ENCODE peak calls at places on chromosomes 7 and 10, in five cellular contexts. One of them, this sample, is unnamed. For H3K9me3, the result is how much of the 10 kb centered on the place peaks cover.

GRCh38 chr7:93327006-93327633 is 95.0 kb downstream of the VPS50 start:
- DNase-seq in astrocyte: peak
- DNase-seq in RWPE2: no peak
- DNase-seq in neural progenitor cell: no peak
- DNase-seq in HAP-1: no peak
- DNase-seq in this sample: peak

GRCh38 chr10:60576130-60577069 is 186.7 kb upstream of the ANK3 start:
- DNase-seq in neural progenitor cell: no peak
- DNase-seq in RWPE2: no peak
- DNase-seq in astrocyte: no peak
- DNase-seq in HAP-1: no peak
- DNase-seq in this sample: no peak

GRCh38 chr7:128164061-128164954 is 76.8 kb upstream of the LEP start:
- DNase-seq in neural progenitor cell: no peak
- DNase-seq in RWPE2: peak
- DNase-seq in HAP-1: no peak
- DNase-seq in astrocyte: peak
- DNase-seq in this sample: peak

GRCh38 chr7:30920584-30921539 is 9.2 kb downstream of the AQP1 start:
- DNase-seq in astrocyte: peak
- DNase-seq in HAP-1: no peak
- DNase-seq in RWPE2: peak
- DNase-seq in neural progenitor cell: no peak
- DNase-seq in this sample: peak

GRCh38 chr7:39096220-39096619 is 118.5 kb downstream of the POU6F2 start:
- DNase-seq in astrocyte: no peak
- DNase-seq in RWPE2: no peak
- DNase-seq in HAP-1: no peak
- DNase-seq in neural progenitor cell: no peak
- DNase-seq in this sample: no peak

GRCh38 chr10:72133517-72133916 is 45.2 kb upstream of the SPOCK2 start:
- DNase-seq in astrocyte: peak
- DNase-seq in neural progenitor cell: no peak
- DNase-seq in HAP-1: no peak
- DNase-seq in RWPE2: no peak
- DNase-seq in this sample: no peak

GRCh38 chr7:130695840-130696239 is 9.5 kb upstream of the TSGA13 start:
- DNase-seq in HAP-1: no peak
- DNase-seq in astrocyte: peak
- DNase-seq in RWPE2: no peak
- DNase-seq in neural progenitor cell: peak
- DNase-seq in this sample: no peak

GRCh38 chr7:43785425-43785824 is 26.9 kb downstream of the BLVRA start:
- DNase-seq in RWPE2: no peak
- DNase-seq in HAP-1: no peak
- DNase-seq in neural progenitor cell: no peak
- DNase-seq in astrocyte: peak
- DNase-seq in this sample: peak

GRCh38 chr7:92527300-92528187 is 776 bp downstream of the PEX1 start:
- DNase-seq in RWPE2: peak
- DNase-seq in neural progenitor cell: peak
- DNase-seq in HAP-1: peak
- DNase-seq in astrocyte: peak
- DNase-seq in this sample: peak

GRCh38 chr10:100364147-100364546 is 17.1 kb downstream of the SCD start:
- DNase-seq in HAP-1: no peak
- DNase-seq in astrocyte: peak
- DNase-seq in neural progenitor cell: no peak
- DNase-seq in RWPE2: no peak
- DNase-seq in this sample: no peak

GRCh38 chr7:108460964-108461363 is 4.7 kb upstream of the NRCAM start:
- DNase-seq in astrocyte: peak
- DNase-seq in neural progenitor cell: no peak
- DNase-seq in HAP-1: no peak
- DNase-seq in RWPE2: no peak
- DNase-seq in this sample: no peak

GRCh38 chr7:129780257-129781127 is 169.0 kb downstream of the NRF1 start:
- DNase-seq in RWPE2: peak
- DNase-seq in HAP-1: peak
- DNase-seq in astrocyte: no peak
- DNase-seq in neural progenitor cell: peak
- DNase-seq in this sample: peak

GRCh38 chr7:82443801-82444219 is 233 bp upstream of the CACNA2D1 start:
- DNase-seq in astrocyte: peak
- DNase-seq in HAP-1: peak
- DNase-seq in neural progenitor cell: peak
- DNase-seq in RWPE2: no peak
- DNase-seq in this sample: peak

GRCh38 chr7:40850017-40850416 is 715.2 kb downstream of the SUGCT start:
- DNase-seq in HAP-1: no peak
- DNase-seq in RWPE2: no peak
- DNase-seq in neural progenitor cell: no peak
- DNase-seq in astrocyte: peak
- DNase-seq in this sample: peak

GRCh38 chr7:493661-494251 is 25.9 kb downstream of the PDGFA start:
- DNase-seq in neural progenitor cell: no peak
- DNase-seq in astrocyte: no peak
- DNase-seq in RWPE2: peak
- DNase-seq in HAP-1: no peak
- DNase-seq in this sample: no peak

GRCh38 chr10:90424730-90425129 is 433.1 kb downstream of the HTR7 start:
- DNase-seq in HAP-1: no peak
- DNase-seq in neural progenitor cell: no peak
- DNase-seq in RWPE2: no peak
- DNase-seq in astrocyte: peak
- DNase-seq in this sample: no peak

GRCh38 chr7:31518766-31519165 is 4.9 kb downstream of the ITPRID1 start:
- DNase-seq in HAP-1: no peak
- DNase-seq in astrocyte: no peak
- DNase-seq in neural progenitor cell: no peak
- DNase-seq in RWPE2: no peak
- DNase-seq in this sample: no peak

GRCh38 chr10:43121444-43121843 is 16.8 kb upstream of the CSGALNACT2 start:
- DNase-seq in RWPE2: no peak
- DNase-seq in HAP-1: no peak
- DNase-seq in astrocyte: no peak
- DNase-seq in neural progenitor cell: no peak
- DNase-seq in this sample: no peak

GRCh38 chr10:78348416-78349164 is 314.9 kb downstream of the RPS24 start:
- DNase-seq in neural progenitor cell: no peak
- DNase-seq in astrocyte: no peak
- DNase-seq in RWPE2: peak
- DNase-seq in HAP-1: no peak
- DNase-seq in this sample: no peak

GRCh38 chr10:50470798-50471582 is 152.8 kb downstream of the SGMS1 start:
- DNase-seq in RWPE2: no peak
- DNase-seq in neural progenitor cell: no peak
- DNase-seq in astrocyte: peak
- DNase-seq in HAP-1: no peak
- DNase-seq in this sample: no peak

GRCh38 chr7:100674441-100675407 is 1.2 kb downstream of the GNB2 start:
- DNase-seq in neural progenitor cell: peak
- DNase-seq in HAP-1: peak
- DNase-seq in astrocyte: no peak
- DNase-seq in RWPE2: no peak
- DNase-seq in this sample: no peak

GRCh38 chr7:123598657-123599056 is 3.0 kb upstream of the ASB15 start:
- DNase-seq in RWPE2: no peak
- DNase-seq in HAP-1: no peak
- DNase-seq in astrocyte: no peak
- DNase-seq in neural progenitor cell: no peak
- DNase-seq in this sample: no peak

GRCh38 chr7:117036836-117037235 is 83.5 kb downstream of the ST7 start:
- DNase-seq in astrocyte: no peak
- DNase-seq in neural progenitor cell: no peak
- DNase-seq in RWPE2: no peak
- DNase-seq in HAP-1: no peak
- DNase-seq in this sample: no peak

GRCh38 chr10:125201108-125201524 is 40.8 kb upstream of the CTBP2 start:
- DNase-seq in HAP-1: no peak
- DNase-seq in astrocyte: peak
- DNase-seq in neural progenitor cell: no peak
- DNase-seq in RWPE2: no peak
- DNase-seq in this sample: no peak

GRCh38 chr10:125107166-125107949 is 53.0 kb downstream of the CTBP2 start:
- DNase-seq in HAP-1: no peak
- DNase-seq in neural progenitor cell: no peak
- DNase-seq in astrocyte: no peak
- DNase-seq in RWPE2: no peak
- DNase-seq in this sample: no peak

GRCh38 chr7:34727464-34727995 is 69.5 kb downstream of the NPSR1 start:
- DNase-seq in HAP-1: no peak
- DNase-seq in astrocyte: no peak
- DNase-seq in neural progenitor cell: no peak
- DNase-seq in RWPE2: no peak
- DNase-seq in this sample: no peak

GRCh38 chr7:36119005-36119711 is 33.9 kb upstream of the EEPD1 start:
- DNase-seq in neural progenitor cell: no peak
- DNase-seq in astrocyte: peak
- DNase-seq in HAP-1: peak
- DNase-seq in RWPE2: no peak
- DNase-seq in this sample: peak

GRCh38 chr7:127366680-127367079 is 25.8 kb downstream of the ZNF800 start:
- DNase-seq in neural progenitor cell: no peak
- DNase-seq in RWPE2: no peak
- DNase-seq in HAP-1: no peak
- DNase-seq in astrocyte: no peak
- DNase-seq in this sample: no peak

GRCh38 chr7:142482899-142483658 is 225.2 kb upstream of the PRSS58 start:
- DNase-seq in HAP-1: peak
- DNase-seq in RWPE2: no peak
- DNase-seq in neural progenitor cell: peak
- DNase-seq in astrocyte: no peak
- DNase-seq in this sample: peak

GRCh38 chr10:38054361-38054797 is 39.8 kb upstream of the ZNF37A start:
- DNase-seq in HAP-1: no peak
- DNase-seq in RWPE2: no peak
- DNase-seq in neural progenitor cell: no peak
- DNase-seq in astrocyte: peak
- DNase-seq in this sample: no peak
- H3K9me3 ChIP-seq in HAP-1: under half
- H3K9me3 ChIP-seq in RWPE2: under half
- H3K9me3 ChIP-seq in neural progenitor cell: half or more
- H3K9me3 ChIP-seq in astrocyte: under half
- H3K9me3 ChIP-seq in this sample: under half

GRCh38 chr7:63031838-63032436 is 966.7 kb upstream of the ZNF722 start:
- DNase-seq in astrocyte: no peak
- DNase-seq in RWPE2: no peak
- DNase-seq in HAP-1: no peak
- DNase-seq in neural progenitor cell: no peak
- DNase-seq in this sample: no peak
- H3K9me3 ChIP-seq in astrocyte: under half
- H3K9me3 ChIP-seq in RWPE2: under half
- H3K9me3 ChIP-seq in HAP-1: under half
- H3K9me3 ChIP-seq in neural progenitor cell: half or more
- H3K9me3 ChIP-seq in this sample: under half

GRCh38 chr7:158024351-158024715 is 563.3 kb downstream of the PTPRN2 start:
- DNase-seq in neural progenitor cell: no peak
- DNase-seq in HAP-1: no peak
- DNase-seq in astrocyte: no peak
- DNase-seq in RWPE2: no peak
- DNase-seq in this sample: no peak
- H3K9me3 ChIP-seq in neural progenitor cell: under half
- H3K9me3 ChIP-seq in HAP-1: under half
- H3K9me3 ChIP-seq in astrocyte: under half
- H3K9me3 ChIP-seq in RWPE2: under half
- H3K9me3 ChIP-seq in this sample: under half

GRCh38 chr7:158372400-158373302 is 215.0 kb downstream of the PTPRN2 start:
- DNase-seq in RWPE2: no peak
- DNase-seq in neural progenitor cell: no peak
- DNase-seq in HAP-1: no peak
- DNase-seq in astrocyte: no peak
- DNase-seq in this sample: no peak

GRCh38 chr7:158373761-158374545 is 213.7 kb downstream of the PTPRN2 start:
- DNase-seq in neural progenitor cell: no peak
- DNase-seq in astrocyte: no peak
- DNase-seq in RWPE2: no peak
- DNase-seq in HAP-1: no peak
- DNase-seq in this sample: peak

GRCh38 chr7:158374586-158374985 is 213.0 kb downstream of the PTPRN2 start:
- DNase-seq in astrocyte: no peak
- DNase-seq in neural progenitor cell: no peak
- DNase-seq in HAP-1: no peak
- DNase-seq in RWPE2: no peak
- DNase-seq in this sample: peak

GRCh38 chr7:158377800-158378623 is 209.6 kb downstream of the PTPRN2 start:
- DNase-seq in RWPE2: no peak
- DNase-seq in neural progenitor cell: no peak
- DNase-seq in astrocyte: no peak
- DNase-seq in HAP-1: no peak
- DNase-seq in this sample: no peak

GRCh38 chr7:158375034-158375433 is 212.6 kb downstream of the PTPRN2 start:
- DNase-seq in HAP-1: no peak
- DNase-seq in neural progenitor cell: no peak
- DNase-seq in astrocyte: no peak
- DNase-seq in RWPE2: no peak
- DNase-seq in this sample: no peak
- H3K9me3 ChIP-seq in HAP-1: under half
- H3K9me3 ChIP-seq in neural progenitor cell: under half
- H3K9me3 ChIP-seq in astrocyte: under half
- H3K9me3 ChIP-seq in RWPE2: under half
- H3K9me3 ChIP-seq in this sample: under half

DNA sequence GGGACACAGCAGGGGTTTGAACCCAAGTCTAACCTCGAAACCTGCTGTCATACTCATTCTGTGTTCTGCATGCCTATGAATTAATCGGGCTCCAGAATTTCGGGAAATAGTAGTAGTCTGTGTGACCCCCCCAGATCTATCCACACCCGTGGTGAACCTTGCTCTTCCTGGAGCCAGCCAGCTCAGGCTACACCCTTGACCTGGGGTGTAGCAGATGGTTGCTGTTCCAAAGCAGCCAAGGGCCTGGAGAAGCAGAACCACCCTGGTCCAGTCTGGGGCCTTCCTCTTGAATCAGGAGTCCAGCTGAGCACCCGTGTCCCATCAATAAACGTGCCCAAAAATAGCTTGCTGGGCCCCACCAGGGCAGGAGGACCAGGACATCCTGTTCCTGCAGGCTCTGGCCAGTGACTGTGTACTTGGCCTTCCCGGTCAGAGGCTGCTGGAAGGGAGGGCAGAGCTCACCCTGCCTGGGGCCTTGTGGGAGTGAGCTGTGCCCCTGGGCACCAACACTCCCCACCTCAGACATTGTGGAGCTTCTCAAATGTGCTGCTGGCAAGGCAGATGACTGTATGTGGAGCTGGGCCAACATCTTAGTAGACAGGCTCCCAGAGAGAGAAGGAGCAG is 101.2 kb upstream of the ZNF716 start:
- DNase-seq in HAP-1: no peak
- DNase-seq in neural progenitor cell: no peak
- DNase-seq in astrocyte: no peak
- DNase-seq in RWPE2: no peak
- DNase-seq in this sample: no peak
- H3K9me3 ChIP-seq in HAP-1: under half
- H3K9me3 ChIP-seq in neural progenitor cell: under half
- H3K9me3 ChIP-seq in astrocyte: under half
- H3K9me3 ChIP-seq in RWPE2: under half
- H3K9me3 ChIP-seq in this sample: under half